ENCODE peak calls at places on chromosome 16, in six cellular contexts. I is IMR-90, O is body of pancreas, J is HepG2, A is upper lobe of left lung, X is GM12878. R is an unnamed sample.

GRCh38 chr16:64158941-64159588 is 962.8 kb downstream of the CDH11 start:
- ATAC-seq in O (no peak), I (no peak), X (no peak), J (peak; percentile 76), A (no peak), R (no peak)

GRCh38 chr16:63663155-63663554 is 1458.7 kb downstream of the CDH11 start:
- ATAC-seq in A (no peak), J (no peak), X (no peak), O (no peak), I (no peak), R (no peak)

GRCh38 chr16:15996432-15997109 is 47.2 kb downstream of the ABCC1 start:
- ATAC-seq in J (peak; percentile 85), A (peak; percentile 62), O (peak; percentile 43), I (peak; percentile 53), X (no peak), R (peak; percentile 74)

GRCh38 chr16:56729351-56729735 is 586 bp upstream of the NUP93 start:
- ATAC-seq in J (peak; percentile 45), A (peak; percentile 5), O (peak; percentile 8), I (peak; percentile 20), X (no peak), R (peak; percentile 17)

GRCh38 chr16:59181821-59182420 is 447.8 kb upstream of the GOT2 start:
- ATAC-seq in J (no peak), A (no peak), X (no peak), O (no peak), I (no peak), R (no peak)

GRCh38 chr16:68116256-68116853 is 31.2 kb downstream of the NFATC3 start:
- ATAC-seq in I (peak; percentile 59), A (peak; percentile 40), O (no peak), X (peak; percentile 59), J (no peak), R (no peak)

GRCh38 chr16:88983157-88983556 is 6.2 kb upstream of the CBFA2T3 start:
- ATAC-seq in I (no peak), O (no peak), A (no peak), X (peak; percentile 50), J (no peak), R (no peak)

GRCh38 chr16:27232061-27232841 is 28.9 kb downstream of the KDM8 start:
- ATAC-seq in O (no peak), J (no peak), X (peak; percentile 61), A (no peak), I (no peak), R (no peak)

GRCh38 chr16:19046062-19046461 is 21.4 kb upstream of the COQ7 start:
- ATAC-seq in X (no peak), O (no peak), I (no peak), J (no peak), A (no peak), R (no peak)

GRCh38 chr16:13438064-13438463 is 481.9 kb upstream of the ERCC4 start:
- ATAC-seq in J (no peak), A (no peak), O (no peak), X (peak; percentile 67), I (no peak), R (no peak)

GRCh38 chr16:11499295-11500089 is 87.2 kb downstream of the LITAF start:
- ATAC-seq in A (no peak), I (no peak), J (peak; percentile 8), X (no peak), O (no peak), R (no peak)

GRCh38 chr16:10080031-10080772 is 102.0 kb downstream of the GRIN2A start:
- ATAC-seq in O (peak; percentile 89), I (no peak), X (no peak), A (peak; percentile 77), J (peak; percentile 30), R (peak; percentile 80)

GRCh38 chr16:51701025-51701424 is 550.0 kb upstream of the SALL1 start:
- ATAC-seq in O (no peak), I (no peak), A (no peak), X (no peak), J (no peak), R (no peak)

GRCh38 chr16:78479723-78480122 is 380.3 kb downstream of the WWOX start:
- ATAC-seq in X (no peak), A (no peak), O (no peak), J (no peak), I (no peak), R (no peak)

GRCh38 chr16:68434654-68435210 is 13.6 kb downstream of the SMPD3 start:
- ATAC-seq in J (peak; percentile 31), A (no peak), I (no peak), O (no peak), X (no peak), R (no peak)

GRCh38 chr16:79188115-79188779 is 412.3 kb downstream of the MAF start:
- ATAC-seq in J (no peak), X (no peak), I (no peak), O (no peak), A (no peak), R (no peak)

GRCh38 chr16:19874816-19875546 is 9.7 kb downstream of the GPRC5B start:
- ATAC-seq in J (no peak), A (no peak), I (no peak), X (no peak), O (no peak), R (no peak)

GRCh38 chr16:85361441-85362118 is 249.3 kb upstream of the CIBAR2 start:
- ATAC-seq in O (peak; percentile 87), A (peak; percentile 51), J (peak; percentile 61), X (no peak), I (no peak), R (no peak)
- TF ChIP-seq POLR2A in O (peak; percentile 53), A (no peak), J (no peak), X (no peak), I (no peak), R (no peak)

DNA sequence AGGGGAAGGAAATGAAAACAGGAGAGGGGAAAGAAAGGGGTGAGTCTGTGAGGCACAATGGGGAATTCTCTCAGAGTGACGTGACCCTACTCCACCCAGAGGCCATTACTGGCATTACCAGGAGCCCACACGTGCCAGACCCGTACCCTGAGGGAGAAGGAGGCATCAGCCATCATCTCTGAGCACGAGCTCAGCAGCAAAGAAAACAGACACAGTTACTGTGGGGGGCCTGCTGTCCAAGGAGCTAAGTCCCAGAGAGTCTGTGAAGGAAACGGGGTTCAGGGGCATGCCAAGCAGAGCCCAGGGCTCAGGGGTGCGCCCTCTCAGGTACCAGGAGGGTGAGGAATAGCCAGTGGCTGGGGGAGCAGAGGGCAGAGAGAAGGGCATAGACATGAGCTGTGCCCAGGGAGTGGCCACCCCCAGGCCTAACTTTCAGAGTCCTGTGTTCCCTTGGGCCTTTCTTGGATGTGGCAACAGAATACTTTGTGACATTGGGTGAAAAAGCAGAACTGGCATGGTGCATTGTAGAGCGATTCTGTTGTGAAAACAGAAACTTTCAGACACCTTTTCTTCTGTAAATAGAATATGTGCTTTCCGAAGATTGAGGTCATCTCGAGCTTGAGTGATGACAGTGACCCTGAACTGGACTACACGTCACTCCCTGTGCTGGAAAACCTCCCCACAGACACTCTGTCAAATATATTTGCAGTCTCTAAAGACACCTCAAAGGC is 11.3 kb downstream of the TAF1C start:
- ATAC-seq in X (peak; percentile 89), O (peak; percentile 79), A (peak; percentile 64), I (peak; percentile 69), J (peak; percentile 80), R (no peak)
- H3K27ac ChIP-seq in X (no peak overlapping the region), O (peak overlapping the region; percentile 49), A (peak overlapping the region; percentile 76), I (no peak overlapping the region), J (no peak overlapping the region), R (no peak overlapping the region)

DNA sequence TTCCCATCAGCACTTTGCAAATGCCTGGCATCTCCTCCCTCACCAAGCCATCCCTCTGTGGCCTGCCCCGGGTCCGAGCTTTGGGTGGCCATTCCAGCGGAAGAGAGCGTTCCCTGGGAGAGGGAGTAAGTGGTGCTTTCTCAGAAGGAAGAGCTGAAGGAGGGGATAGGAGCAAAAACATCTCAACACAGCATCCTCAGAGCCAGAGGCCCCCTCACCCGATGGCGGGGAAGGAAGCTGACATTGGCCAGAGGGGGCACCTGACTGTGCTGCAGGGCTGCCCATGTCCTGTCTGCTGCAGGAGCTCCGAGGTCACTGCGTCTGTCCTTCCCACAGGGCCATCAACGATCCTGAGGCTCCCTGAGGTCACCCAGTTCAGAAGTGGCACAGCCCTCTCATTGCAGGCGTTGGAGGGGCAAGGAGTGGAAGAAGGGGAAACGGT is 427 bp upstream of the TLCD3B start:
- ATAC-seq in X (no peak), O (no peak), I (no peak), J (peak; percentile 6), A (no peak), R (no peak)
- H3K27me3 ChIP-seq in X (peaks cover 6% of the 10 kb centered on the region), O (peaks cover 21% of the 10 kb centered on the region), I (peaks cover 63% of the 10 kb centered on the region), J (peaks cover 59% of the 10 kb centered on the region), A (peaks cover 38% of the 10 kb centered on the region), R (peaks cover 98% of the 10 kb centered on the region)

GRCh38 chr16:1413684-1414531 is 596 bp downstream of the UNKL start:
- ATAC-seq in I (peak; percentile 46), J (peak; percentile 59), O (peak; percentile 42), X (peak; percentile 82), A (peak; percentile 76), R (peak; percentile 47)

GRCh38 chr16:1420111-1420539 is 422 bp downstream of the UQCC4 start:
- ATAC-seq in J (peak; percentile 39), A (peak; percentile 10), I (no peak), X (peak; percentile 7), O (no peak), R (no peak)

GRCh38 chr16:1416521-1416941 is 2.0 kb upstream of the UNKL start:
- ATAC-seq in I (no peak), O (no peak), A (no peak), X (no peak), J (no peak), R (no peak)

GRCh38 chr16:1412847-1413246 is 1.7 kb downstream of the UNKL start:
- ATAC-seq in J (no peak), O (no peak), A (no peak), X (no peak), I (no peak), R (no peak)

DNA sequence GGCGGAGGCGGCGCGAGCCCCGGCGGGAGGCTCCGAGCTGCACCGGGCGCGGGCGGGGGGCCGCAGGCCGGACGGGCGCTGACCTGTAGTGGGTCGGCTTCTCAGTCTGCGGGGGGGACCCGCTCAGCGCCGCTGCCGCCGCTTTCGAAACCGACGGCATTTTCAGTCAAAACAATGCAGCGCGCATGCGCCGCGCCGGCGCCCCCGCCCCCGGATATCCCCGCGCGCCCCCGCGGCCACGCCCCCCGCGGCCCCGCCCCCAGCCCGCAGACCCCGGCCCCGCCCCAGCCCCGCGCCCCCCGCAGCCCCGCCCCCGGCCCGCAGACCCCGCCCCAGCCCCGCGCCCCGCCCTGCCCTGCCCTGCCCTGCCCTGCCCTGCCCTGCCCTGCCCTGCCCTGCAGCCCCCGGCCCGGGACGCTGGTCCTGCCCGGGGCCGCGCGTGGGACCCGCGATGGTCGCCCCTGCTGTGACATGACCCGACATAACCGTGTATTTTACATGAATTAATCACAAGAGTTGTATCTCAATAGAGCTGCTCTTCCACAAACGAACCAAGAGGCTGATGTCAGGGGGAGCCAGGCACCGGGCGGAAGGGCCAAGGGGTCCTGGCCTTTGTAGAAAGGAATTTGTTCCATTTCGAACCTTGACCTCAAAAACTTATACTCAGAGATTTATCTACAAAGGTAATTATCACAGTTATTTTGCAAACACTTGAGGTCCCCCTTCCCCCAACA is at the start of gene UNKL:
- ATAC-seq in O (peak; percentile 81), A (peak; percentile 71), J (peak; percentile 76), X (peak; percentile 60), I (peak; percentile 74), R (peak; percentile 80)
- TF ChIP-seq POLR2A in O (no peak), A (no peak), J (no peak), X (peak; percentile 60), I (no peak), R (no peak)